ENCODE peak calls at places on chromosomes 7 and 10, in six cellular contexts. V is body of pancreas; F is epithelial cell of esophagus; Y is HT1080; X is effector memory CD8-positive, alpha-beta T cell; B is mesothelial cell of epicardium. C is an unnamed sample.

GRCh38 chr7:64888901-64889685 is 14.0 kb upstream of the ZNF273 start:
- DNase-seq in X (no peak), V (peak; percentile 63), F (peak; percentile 14), B (peak; percentile 48), Y (no peak), C (peak; percentile 67)

GRCh38 chr10:3077940-3078630 is 10.7 kb downstream of the PFKP start:
- DNase-seq in V (no peak), B (no peak), Y (no peak), X (no peak), F (no peak), C (no peak)

GRCh38 chr10:73992899-73993788 is 4.8 kb upstream of the VCL start:
- DNase-seq in V (no peak), F (peak; percentile 45), Y (no peak), B (no peak), X (no peak), C (no peak)

GRCh38 chr7:2175514-2175913 is 57.2 kb downstream of the MAD1L1 start:
- DNase-seq in Y (peak; percentile 95), X (no peak), F (peak; percentile 77), B (no peak), V (no peak), C (no peak)

GRCh38 chr7:55977831-55978230 is 13.4 kb downstream of the NIPSNAP2 start:
- DNase-seq in B (no peak), V (peak; percentile 45), F (no peak), X (no peak), Y (no peak), C (no peak)

GRCh38 chr10:110162749-110163148 is 44.7 kb upstream of the MXI1 start:
- DNase-seq in V (peak; percentile 20), Y (no peak), F (no peak), B (no peak), X (no peak), C (no peak)

GRCh38 chr7:122199171-122199570 is 55.1 kb upstream of the AASS start:
- DNase-seq in V (peak; percentile 28), X (no peak), F (peak; percentile 70), Y (peak; percentile 24), B (no peak), C (no peak)

GRCh38 chr10:80272793-80273522 is 16.5 kb downstream of the MAT1A start:
- DNase-seq in V (peak; percentile 87), F (no peak), B (no peak), Y (no peak), X (no peak), C (no peak)

GRCh38 chr7:48041665-48041995 is 6.3 kb downstream of the C7orf57 start:
- DNase-seq in X (no peak), F (peak; percentile 65), V (no peak), B (no peak), Y (peak; percentile 71), C (no peak)

GRCh38 chr10:120688928-120689327 is 162.2 kb upstream of the WDR11 start:
- DNase-seq in V (no peak), F (peak; percentile 41), X (no peak), B (no peak), Y (no peak), C (no peak)

GRCh38 chr7:127831312-127832212 is 179.6 kb downstream of the SND1 start:
- DNase-seq in V (peak; percentile 35), F (no peak), Y (no peak), X (no peak), B (no peak), C (no peak)

GRCh38 chr10:114538544-114538906 is 119.5 kb downstream of the ABLIM1 start:
- DNase-seq in X (no peak), B (no peak), V (peak; percentile 11), Y (no peak), F (peak; percentile 67), C (no peak)

GRCh38 chr7:97377713-97378112 is 260.2 kb downstream of the SDHAF3 start:
- DNase-seq in V (no peak), X (no peak), B (no peak), F (no peak), Y (no peak), C (no peak)

GRCh38 chr7:134476044-134476443 is 17.1 kb upstream of the AKR1B1 start:
- DNase-seq in B (no peak), X (no peak), Y (no peak), F (peak; percentile 62), V (no peak), C (no peak)

GRCh38 chr7:140738280-140738679 is 41.8 kb downstream of the NDUFB2 start:
- DNase-seq in V (no peak), F (no peak), B (no peak), X (no peak), Y (no peak), C (no peak)

GRCh38 chr10:103649654-103650423 is 156.3 kb downstream of the NEURL1 start:
- DNase-seq in V (no peak), X (no peak), Y (no peak), F (no peak), B (no peak), C (no peak)

GRCh38 chr10:37960738-37961137 is 15.7 kb downstream of the ZNF25 start:
- DNase-seq in Y (no peak), V (no peak), X (no peak), B (no peak), F (no peak), C (no peak)

GRCh38 chr10:132808568-132809236 is 22.8 kb upstream of the NKX6-2 start:
- DNase-seq in B (no peak), X (no peak), V (no peak), Y (no peak), F (no peak), C (no peak)

GRCh38 chr7:114931656-114932011 is 9.7 kb downstream of the MDFIC start:
- DNase-seq in Y (no peak), V (no peak), F (no peak), X (no peak), B (no peak), C (no peak)

GRCh38 chr7:68488366-68489060 is 1109.8 kb upstream of the AUTS2 start:
- DNase-seq in V (no peak), Y (no peak), X (no peak), B (no peak), F (no peak), C (no peak)

GRCh38 chr7:28725911-28726310 is 232.2 kb downstream of the TRIL start:
- DNase-seq in Y (peak; percentile 18), F (peak; percentile 21), X (no peak), B (no peak), V (no peak), C (no peak)

GRCh38 chr7:91357929-91358328 is 93.7 kb downstream of the FZD1 start:
- DNase-seq in B (no peak), V (no peak), F (no peak), X (no peak), Y (no peak), C (no peak)

GRCh38 chr7:98911936-98912335 is 33.6 kb downstream of the TRRAP start:
- DNase-seq in Y (no peak), F (no peak), V (no peak), B (no peak), X (no peak), C (no peak)

GRCh38 chr10:110446954-110447608 is 50.6 kb upstream of the DUSP5 start:
- DNase-seq in F (peak; percentile 92), Y (peak; percentile 95), X (no peak), B (no peak), V (no peak), C (no peak)

GRCh38 chr10:30441974-30442606 is 8.1 kb downstream of the MAP3K8 start:
- DNase-seq in B (no peak), F (no peak), Y (no peak), V (no peak), X (no peak), C (no peak)

C was measured in type B pancreatic cell.